ENCODE peak calls at places on chromosomes 4 and X, in nine cellular contexts. C is cardiac muscle cell; P is ovary; U is heart left ventricle; L is right atrium auricular region; R is naive thymus-derived CD4-positive, alpha-beta T cell; J is thyroid gland; G is CD8-positive, alpha-beta memory T cell; B is right cardiac atrium. F is an unnamed sample. For H3K4me1 and H3K27me3, the result is how much of the 10 kb centered on the place peaks cover.

GRCh38 chr4:16026155-16026761 is 57.6 kb downstream of the PROM1 start:
- DNase-seq in C (peak), P (no peak), U (no peak), L (no peak), R (no peak), J (no peak), G (no peak), B (no peak), F (no peak)

GRCh38 chr4:53785996-53786395 is 194.7 kb upstream of the LNX1 start:
- DNase-seq in C (no peak), P (no peak), U (no peak), L (no peak), R (no peak), J (no peak), G (no peak), B (no peak), F (no peak)

GRCh38 chr4:44425614-44426208 is 22.9 kb downstream of the KCTD8 start:
- DNase-seq in C (peak), P (no peak), U (no peak), L (no peak), R (no peak), J (peak), G (no peak), B (no peak), F (no peak)

GRCh38 chr4:15163284-15163645 is 161.0 kb downstream of the CPEB2 start:
- DNase-seq in C (peak), P (no peak), U (no peak), L (no peak), R (no peak), J (no peak), G (no peak), B (no peak), F (no peak)

GRCh38 chr4:177480796-177481195 is 38.6 kb upstream of the AGA start:
- DNase-seq in C (peak), P (no peak), U (no peak), L (no peak), R (no peak), J (no peak), G (no peak), B (no peak), F (no peak)

GRCh38 chrX:140274761-140275525 is 229.9 kb downstream of the SOX3 start:
- DNase-seq in C (peak), P (no peak), U (no peak), L (no peak), R (no peak), J (no peak), G (no peak), B (no peak), F (no peak)

GRCh38 chr4:74873545-74874295 is 59.2 kb upstream of the PARM1 start:
- DNase-seq in C (peak), P (no peak), U (no peak), L (no peak), R (no peak), J (peak), G (no peak), B (peak), F (no peak)

GRCh38 chr4:76504613-76505465 is 69.8 kb downstream of the SHROOM3 start:
- DNase-seq in C (peak), P (no peak), U (no peak), L (no peak), R (no peak), J (no peak), G (no peak), B (no peak), F (no peak)

GRCh38 chrX:16848541-16848940 is 21.6 kb downstream of the RBBP7 start:
- DNase-seq in C (no peak), P (no peak), U (no peak), L (no peak), R (no peak), J (no peak), G (no peak), B (no peak), F (no peak)

GRCh38 chrX:49959602-49960001 is 37.2 kb downstream of the CLCN5 start:
- DNase-seq in C (no peak), P (no peak), U (no peak), L (no peak), R (no peak), J (no peak), G (no peak), B (no peak), F (no peak)

GRCh38 chrX:110087485-110088356 is 84.8 kb downstream of the TMEM164 start:
- DNase-seq in C (peak), P (no peak), U (no peak), L (no peak), R (no peak), J (no peak), G (no peak), B (no peak), F (no peak)

GRCh38 chr4:111198426-111198825 is 575.5 kb upstream of the PITX2 start:
- DNase-seq in C (no peak), P (no peak), U (no peak), L (no peak), R (no peak), J (no peak), G (no peak), B (no peak), F (no peak)

GRCh38 chr4:658681-659667 is 15.1 kb downstream of the ATP5ME start:
- DNase-seq in C (no peak), P (peak), U (peak), L (no peak), R (no peak), J (no peak), G (no peak), B (no peak), F (no peak)

GRCh38 chr4:71550220-71551190 is 211.7 kb downstream of the SLC4A4 start:
- DNase-seq in C (peak), P (no peak), U (no peak), L (no peak), R (no peak), J (peak), G (no peak), B (no peak), F (no peak)

GRCh38 chrX:130575831-130576404 is 174.1 kb downstream of the RBMX2 start:
- DNase-seq in C (peak), P (peak), U (no peak), L (no peak), R (no peak), J (peak), G (peak), B (peak), F (no peak)

GRCh38 chr4:26073886-26074560 is 160.0 kb downstream of the SMIM20 start:
- DNase-seq in C (no peak), P (no peak), U (no peak), L (no peak), R (no peak), J (no peak), G (no peak), B (no peak), F (no peak)

GRCh38 chr4:127732623-127733199 is 2.5 kb downstream of the SLC25A31 start:
- DNase-seq in C (peak), P (no peak), U (no peak), L (no peak), R (no peak), J (no peak), G (no peak), B (no peak), F (no peak)

GRCh38 chr4:88497859-88498409 is 25.6 kb downstream of the PYURF start:
- DNase-seq in C (no peak), P (no peak), U (no peak), L (no peak), R (no peak), J (no peak), G (no peak), B (no peak), F (no peak)

GRCh38 chr4:155491336-155492131 is 114.8 kb upstream of the MAP9 start:
- DNase-seq in C (peak), P (no peak), U (no peak), L (no peak), R (no peak), J (no peak), G (no peak), B (no peak), F (no peak)

GRCh38 chr4:31366041-31366440 is 645.9 kb downstream of the PCDH7 start:
- DNase-seq in C (peak), P (no peak), U (no peak), L (no peak), R (no peak), J (no peak), G (no peak), B (no peak), F (no peak)

GRCh38 chrX:72683631-72684030 is 30.5 kb downstream of the PHKA1 start:
- DNase-seq in C (no peak), P (no peak), U (no peak), L (no peak), R (no peak), J (no peak), G (no peak), B (no peak), F (no peak)

GRCh38 chr4:128728190-128728589 is 81.3 kb upstream of the JADE1 start:
- DNase-seq in C (no peak), P (no peak), U (no peak), L (no peak), R (no peak), J (no peak), G (no peak), B (no peak), F (no peak)

GRCh38 chr4:13706130-13706529 is 78.6 kb upstream of the BOD1L1 start:
- DNase-seq in C (no peak), P (no peak), U (no peak), L (no peak), R (no peak), J (no peak), G (no peak), B (peak), F (no peak)

GRCh38 chrX:16462912-16463311 is 187.0 kb upstream of the S100G start:
- DNase-seq in C (peak), P (no peak), U (no peak), L (no peak), R (no peak), J (no peak), G (no peak), B (no peak), F (no peak)

GRCh38 chr4:97016186-97016945 is 1126.9 kb downstream of the STPG2 start:
- DNase-seq in C (no peak), P (no peak), U (no peak), L (no peak), R (no peak), J (no peak), G (no peak), B (no peak), F (no peak)

GRCh38 chrX:19616959-19617358 is 101.7 kb upstream of the MAP3K15 start:
- DNase-seq in C (peak), P (no peak), U (no peak), L (no peak), R (no peak), J (no peak), G (no peak), B (no peak), F (no peak)

GRCh38 chr4:40327340-40327739 is 7.8 kb upstream of the CHRNA9 start:
- DNase-seq in C (peak), P (no peak), U (no peak), L (no peak), R (no peak), J (no peak), G (no peak), B (no peak), F (no peak)

GRCh38 chr4:184460495-184461285 is 13.7 kb downstream of the IRF2 start:
- DNase-seq in C (no peak), P (no peak), U (no peak), L (no peak), R (no peak), J (no peak), G (no peak), B (no peak), F (no peak)

GRCh38 chr4:180695851-180696250 is 1547.4 kb upstream of the TENM3 start:
- DNase-seq in C (peak), P (no peak), U (no peak), L (no peak), R (no peak), J (no peak), G (no peak), B (no peak), F (no peak)

DNA sequence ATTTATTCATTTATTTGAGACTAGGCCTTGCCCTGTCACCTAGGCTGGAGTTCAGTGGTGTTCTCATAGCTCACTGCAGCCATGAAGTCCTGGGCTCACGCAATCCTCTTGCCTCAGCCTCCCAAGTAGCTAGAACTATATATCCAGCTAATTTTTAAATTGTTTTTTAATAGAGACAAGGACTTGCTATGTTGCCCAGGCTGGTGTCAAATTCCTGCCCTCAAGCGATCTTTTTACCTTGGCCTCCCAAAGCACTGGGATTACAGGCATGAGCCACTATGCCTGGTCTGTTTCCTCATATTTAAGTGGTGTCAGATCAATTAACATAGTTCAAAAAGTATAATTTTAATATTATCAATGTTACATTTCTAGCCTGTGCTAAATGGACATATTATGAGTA is 68.5 kb downstream of the AFF1 start:
- DNase-seq in C (no peak), P (no peak), U (no peak), L (no peak), R (no peak), J (no peak), G (no peak), B (no peak), F (no peak)
- H3K4me1 ChIP-seq in C (under half), P (under half), U (under half), L (under half), R (under half), J (half or more), G (under half), B (under half), F (under half)

DNA sequence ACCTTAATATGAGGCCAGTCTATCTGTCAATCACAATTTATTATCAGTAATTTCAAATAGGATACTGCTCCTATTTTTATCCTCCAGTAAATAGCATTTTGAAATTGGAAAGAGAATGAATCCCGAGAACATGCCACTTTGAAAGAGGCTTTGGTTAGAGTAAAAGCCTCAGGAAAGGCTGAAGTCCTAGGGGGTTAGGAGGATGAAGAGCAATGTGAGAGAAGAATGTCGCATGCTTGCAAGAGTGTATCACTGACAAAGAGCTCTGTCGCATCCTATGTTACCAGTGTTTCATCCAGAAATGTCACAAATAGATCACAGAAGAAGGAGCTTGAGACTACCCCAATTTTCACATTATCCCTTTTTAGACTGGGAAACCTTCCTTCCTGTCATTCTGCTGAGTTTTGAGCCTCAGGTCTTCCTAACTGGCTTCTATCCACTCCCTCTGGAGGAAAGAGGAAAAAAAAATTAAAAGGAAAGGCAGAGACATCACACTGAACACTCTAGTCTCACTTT is 39.8 kb downstream of the GPM6A start:
- DNase-seq in C (no peak), P (no peak), U (no peak), L (no peak), R (no peak), J (no peak), G (no peak), B (no peak), F (no peak)
- H3K4me3 ChIP-seq in C (no peak), P (no peak), U (no peak), L (no peak), R (no peak), J (no peak), G (no peak), B (no peak), F (no peak)

DNA sequence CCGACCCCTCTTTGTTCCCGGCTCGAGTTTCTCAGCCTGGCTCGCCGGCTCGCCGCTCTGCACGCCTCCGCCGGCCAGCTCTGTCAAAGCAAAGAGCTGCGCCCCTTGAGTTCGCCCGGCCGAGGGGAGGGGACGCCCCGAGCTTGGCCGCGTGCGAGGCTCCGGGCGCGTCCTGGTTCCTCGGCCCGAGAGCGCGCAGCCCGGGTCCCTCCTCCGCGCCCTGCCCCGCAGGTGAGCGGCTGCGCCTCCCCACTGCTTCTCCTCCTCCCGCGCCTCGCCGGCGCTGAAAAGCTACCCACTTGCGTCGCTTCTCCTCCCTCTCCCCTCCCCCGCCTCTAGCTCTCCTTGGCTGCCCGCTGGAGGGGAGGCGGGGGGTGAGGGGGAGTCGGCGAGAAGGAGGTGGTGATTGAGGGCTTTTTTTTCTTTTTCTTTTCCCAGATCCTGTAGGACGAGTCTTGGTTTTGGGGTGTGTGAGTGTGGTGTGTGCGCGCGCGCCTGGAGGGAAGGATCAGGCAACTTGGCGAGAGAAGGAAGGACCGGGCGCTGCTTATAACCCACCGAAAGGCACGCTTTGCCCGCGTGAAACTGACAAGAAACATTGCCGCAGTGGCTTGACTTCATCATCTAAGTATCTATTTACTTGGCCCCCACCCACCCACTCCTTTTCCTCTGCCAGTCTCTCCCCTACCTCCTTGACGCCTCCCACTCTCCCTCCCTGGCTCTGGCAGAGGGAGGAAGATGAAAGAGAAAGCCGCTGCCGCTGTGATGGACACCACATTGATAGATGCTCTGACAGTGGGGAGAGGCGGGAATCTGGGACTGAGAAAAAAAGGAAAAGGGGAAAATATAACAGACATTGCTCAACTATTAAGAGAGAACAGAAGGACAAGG is at the start of gene LEF1:
- DNase-seq in C (peak), P (no peak), U (no peak), L (no peak), R (peak), J (peak), G (no peak), B (peak), F (peak)
- H3K27me3 ChIP-seq in C (under half), P (under half), U (half or more), L (half or more), R (under half), J (under half), G (under half), B (under half), F (under half)

GRCh38 chr4:11602606-11603355 is 174.1 kb upstream of the HS3ST1 start:
- DNase-seq in C (no peak), P (no peak), U (no peak), L (no peak), R (no peak), J (no peak), G (no peak), B (no peak), F (no peak)

GRCh38 chr4:11603594-11604194 is 175.0 kb upstream of the HS3ST1 start:
- DNase-seq in C (no peak), P (no peak), U (no peak), L (no peak), R (no peak), J (no peak), G (no peak), B (no peak), F (no peak)

GRCh38 chr4:11608992-11609391 is 180.3 kb upstream of the HS3ST1 start:
- DNase-seq in C (no peak), P (no peak), U (no peak), L (no peak), R (no peak), J (no peak), G (no peak), B (no peak), F (no peak)

GRCh38 chr4:11606078-11606477 is 177.4 kb upstream of the HS3ST1 start:
- DNase-seq in C (no peak), P (no peak), U (no peak), L (no peak), R (no peak), J (no peak), G (no peak), B (no peak), F (no peak)

GRCh38 chr4:11605597-11605996 is 176.9 kb upstream of the HS3ST1 start:
- DNase-seq in C (peak), P (no peak), U (no peak), L (no peak), R (no peak), J (no peak), G (no peak), B (no peak), F (no peak)
- H3K4me1 ChIP-seq in C (under half), P (under half), U (under half), L (under half), R (under half), J (under half), G (under half), B (under half), F (under half)

GRCh38 chrX:40105016-40105790 is 7.4 kb upstream of the BCOR start:
- DNase-seq in C (peak), P (peak), U (peak), L (no peak), R (no peak), J (peak), G (no peak), B (peak), F (no peak)

GRCh38 chrX:40106677-40107290 is 9.0 kb upstream of the BCOR start:
- DNase-seq in C (no peak), P (peak), U (no peak), L (no peak), R (no peak), J (no peak), G (no peak), B (no peak), F (no peak)

GRCh38 chrX:40107291-40108083 is 9.7 kb upstream of the BCOR start:
- DNase-seq in C (peak), P (peak), U (peak), L (peak), R (no peak), J (peak), G (no peak), B (peak), F (no peak)

GRCh38 chrX:40104649-40105015 is 6.9 kb upstream of the BCOR start:
- DNase-seq in C (peak), P (peak), U (peak), L (no peak), R (no peak), J (peak), G (no peak), B (peak), F (no peak)

DNA sequence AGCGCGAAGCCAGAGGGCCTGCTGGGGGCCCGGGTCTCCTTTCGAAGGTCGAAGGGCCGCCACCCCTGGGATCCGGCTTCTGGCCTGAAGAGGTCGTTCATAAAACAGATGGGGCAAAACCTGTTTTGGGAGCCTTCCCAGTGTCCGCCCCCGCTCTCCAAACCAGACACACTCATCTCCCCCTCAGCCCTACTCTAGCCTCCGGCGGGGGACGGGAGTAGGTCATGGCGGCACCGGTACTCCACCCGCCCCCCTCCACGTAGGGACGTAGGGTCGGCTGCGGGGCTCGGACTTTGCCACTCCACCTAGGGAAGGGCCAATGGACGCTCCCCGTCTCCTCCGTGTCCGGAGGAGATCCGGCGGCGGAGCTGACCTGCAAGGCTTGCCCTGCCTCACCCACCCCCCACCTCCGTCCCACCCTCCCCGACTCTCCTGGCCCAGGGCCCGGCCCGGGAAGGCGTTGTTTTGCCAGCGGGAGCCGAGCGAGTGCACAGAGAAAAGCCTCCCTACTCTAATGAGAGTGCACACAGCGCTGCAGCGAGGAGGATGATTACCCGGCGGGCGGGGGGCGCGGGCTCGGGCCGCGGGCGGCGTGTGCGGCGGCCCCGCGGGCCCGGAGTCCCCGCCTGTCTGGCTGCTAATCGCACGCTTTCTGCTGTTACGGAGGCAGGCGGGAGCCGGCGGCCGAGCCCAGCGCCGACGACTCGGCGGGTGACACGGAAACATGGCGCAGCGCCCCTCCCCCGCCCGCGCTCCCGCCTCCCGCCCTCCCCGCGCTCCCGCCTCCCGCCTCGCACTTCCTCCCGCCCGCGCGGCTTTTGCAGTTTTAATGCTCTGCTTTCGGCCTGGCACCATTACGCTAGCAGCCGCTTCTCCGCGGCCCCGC is 8.3 kb upstream of the BCOR start:
- DNase-seq in C (peak), P (peak), U (peak), L (no peak), R (peak), J (peak), G (peak), B (peak), F (peak)
- H3K4me3 ChIP-seq in C (peak), P (peak), U (peak), L (peak), R (peak), J (no peak), G (peak), B (peak), F (peak)